ENCODE peak calls at places on chromosomes 7 and 10, in eight cellular contexts. H is mesothelial cell of epicardium; V is fibroblast of the aortic adventitia; R is T-cell; C is Right ventricle myocardium superior; M is effector memory CD8-positive, alpha-beta T cell; S is colonic mucosa; X is HT-29. K is an unnamed sample.

GRCh38 chr7:21497072-21497471 is 45.8 kb upstream of the DNAH11 start:
- DNase-seq in H (no peak), V (no peak), R (no peak), C (no peak), M (no peak), S (no peak), X (peak; percentile 67), K (no peak)

GRCh38 chr10:69475433-69475830 is 24.2 kb downstream of the TSPAN15 start:
- DNase-seq in H (no peak), V (peak; percentile 4), R (no peak), C (no peak), M (no peak), S (no peak), X (no peak), K (peak; percentile 12)

GRCh38 chr7:151415375-151416112 is 5.7 kb upstream of the WDR86 start:
- DNase-seq in H (no peak), V (peak; percentile 39), R (no peak), C (no peak), M (no peak), S (no peak), X (no peak), K (no peak)

GRCh38 chr10:89632824-89633223 is 12.2 kb downstream of the PANK1 start:
- DNase-seq in H (no peak), V (no peak), R (no peak), C (no peak), M (no peak), S (no peak), X (no peak), K (no peak)

GRCh38 chr10:22723343-22723779 is 9.0 kb upstream of the PIP4K2A start:
- DNase-seq in H (no peak), V (no peak), R (no peak), C (no peak), M (no peak), S (no peak), X (no peak), K (no peak)

GRCh38 chr7:80505900-80506500 is 5.9 kb downstream of the GNAT3 start:
- DNase-seq in H (no peak), V (no peak), R (no peak), C (no peak), M (no peak), S (no peak), X (no peak), K (no peak)

GRCh38 chr7:102395620-102395957 is 574 bp upstream of the PRKRIP1 start:
- DNase-seq in H (no peak), V (no peak), R (no peak), C (no peak), M (no peak), S (no peak), X (no peak), K (no peak)

GRCh38 chr10:37992083-37992482 is 15.6 kb upstream of the ZNF25 start:
- DNase-seq in H (no peak), V (no peak), R (no peak), C (no peak), M (no peak), S (no peak), X (peak; percentile 15), K (no peak)

GRCh38 chr10:31207636-31208035 is 111.4 kb upstream of the ZEB1 start:
- DNase-seq in H (no peak), V (no peak), R (no peak), C (no peak), M (no peak), S (no peak), X (no peak), K (no peak)

GRCh38 chr7:26202019-26202985 is 757 bp downstream of the CBX3 start:
- DNase-seq in H (no peak), V (no peak), R (peak; percentile 43), C (peak; percentile 75), M (no peak), S (peak; percentile 60), X (peak; percentile 64), K (peak; percentile 87)

GRCh38 chr7:129252133-129252532 is 27.3 kb downstream of the AHCYL2 start:
- DNase-seq in H (no peak), V (no peak), R (no peak), C (no peak), M (no peak), S (no peak), X (no peak), K (no peak)

GRCh38 chr10:17144757-17145156 is 15.1 kb upstream of the CUBN start:
- DNase-seq in H (no peak), V (peak; percentile 8), R (no peak), C (no peak), M (no peak), S (no peak), X (no peak), K (no peak)

GRCh38 chr7:4769753-4770152 is 5.7 kb upstream of the AP5Z1 start:
- DNase-seq in H (no peak), V (no peak), R (no peak), C (no peak), M (no peak), S (no peak), X (no peak), K (no peak)

GRCh38 chr10:94630017-94630688 is 53.4 kb upstream of the CYP2C18 start:
- DNase-seq in H (no peak), V (peak; percentile 51), R (no peak), C (no peak), M (no peak), S (no peak), X (peak; percentile 80), K (no peak)

GRCh38 chr7:149773446-149774236 is at the start of gene ZNF467:
- DNase-seq in H (peak; percentile 73), V (peak; percentile 36), R (peak; percentile 47), C (peak; percentile 86), M (peak; percentile 31), S (peak; percentile 74), X (no peak), K (peak; percentile 96)

GRCh38 chr10:70599791-70600190 is 2.8 kb downstream of the PRF1 start:
- DNase-seq in H (no peak), V (no peak), R (no peak), C (no peak), M (no peak), S (no peak), X (no peak), K (no peak)

GRCh38 chr10:26407406-26407969 is 30.7 kb upstream of the APBB1IP start:
- DNase-seq in H (no peak), V (peak; percentile 60), R (no peak), C (no peak), M (no peak), S (no peak), X (no peak), K (no peak)

GRCh38 chr7:28410628-28411578 is 1.4 kb upstream of the CREB5 start:
- DNase-seq in H (peak; percentile 43), V (peak; percentile 56), R (no peak), C (peak; percentile 47), M (no peak), S (peak; percentile 44), X (no peak), K (peak; percentile 71)

GRCh38 chr10:114821293-114821914 is at the start of gene FHIP2A:
- DNase-seq in H (peak; percentile 87), V (peak; percentile 66), R (peak; percentile 76), C (peak; percentile 89), M (peak; percentile 89), S (peak; percentile 87), X (peak; percentile 81), K (peak; percentile 90)

GRCh38 chr10:59830601-59831259 is 75.6 kb downstream of the CCDC6 start:
- DNase-seq in H (no peak), V (peak; percentile 73), R (no peak), C (no peak), M (no peak), S (peak; percentile 66), X (peak; percentile 74), K (no peak)

GRCh38 chr7:7889791-7890568 is 78.6 kb upstream of the GLCCI1 start:
- DNase-seq in H (no peak), V (no peak), R (no peak), C (no peak), M (no peak), S (no peak), X (no peak), K (no peak)

GRCh38 chr10:80100861-80101695 is 22.6 kb downstream of the TMEM254 start:
- DNase-seq in H (no peak), V (no peak), R (no peak), C (no peak), M (no peak), S (no peak), X (no peak), K (no peak)

K was measured in kidney.